ENCODE peak calls at places on chromosomes 12 and 14, in ten cellular contexts. L is NCI-H1417; J is GM13976; W is aorta; C is M059J; Y is stimulated activated CD8-positive, alpha-beta memory T cell treated with anti-CD3 and anti-CD28 coated beads, Interleukin-2, amount 100 ng/mL, for 1 hour; D is GDM1; T is retina; G is activated T-helper 1 cell treated with anti-CD3 and anti-CD28 coated beads, Interleukin-2, amount 50 U/mL, for 16 hours; H is AG09309. K is an unnamed sample.

GRCh38 chr14:26104686-26105085 is 493.1 kb downstream of the NOVA1 start:
- DNase-seq in L (no peak), J (no peak), W (no peak), C (no peak), Y (no peak), D (no peak), T (no peak), G (no peak), H (no peak), K (no peak)

GRCh38 chr12:41802803-41803202 is 341.9 kb downstream of the GXYLT1 start:
- DNase-seq in L (no peak), J (no peak), W (no peak), C (peak), Y (no peak), D (no peak), T (no peak), G (no peak), H (no peak), K (no peak)

GRCh38 chr12:6703631-6704030 is 3.0 kb upstream of the PIANP start:
- DNase-seq in L (peak), J (no peak), W (peak), C (peak), Y (no peak), D (peak), T (peak), G (no peak), H (no peak), K (peak)

GRCh38 chr14:102317564-102318248 is 1.8 kb upstream of the ZNF839 start:
- DNase-seq in L (peak), J (peak), W (peak), C (peak), Y (no peak), D (peak), T (peak), G (no peak), H (no peak), K (peak)

GRCh38 chr14:24634158-24634557 is at the start of gene GZMB:
- DNase-seq in L (no peak), J (no peak), W (no peak), C (no peak), Y (peak), D (no peak), T (no peak), G (no peak), H (no peak), K (no peak)

GRCh38 chr14:64193821-64194220 is 100.3 kb downstream of the ESR2 start:
- DNase-seq in L (no peak), J (no peak), W (no peak), C (peak), Y (no peak), D (no peak), T (no peak), G (no peak), H (no peak), K (no peak)

GRCh38 chr12:71973687-71974086 is 35.0 kb downstream of the TPH2 start:
- DNase-seq in L (no peak), J (no peak), W (no peak), C (peak), Y (no peak), D (no peak), T (no peak), G (no peak), H (no peak), K (no peak)

GRCh38 chr12:77606348-77606747 is 224.3 kb upstream of the NAV3 start:
- DNase-seq in L (no peak), J (no peak), W (no peak), C (no peak), Y (no peak), D (no peak), T (no peak), G (no peak), H (no peak), K (no peak)

GRCh38 chr14:70563869-70564268 is 29.1 kb upstream of the ADAM20 start:
- DNase-seq in L (no peak), J (no peak), W (no peak), C (no peak), Y (no peak), D (no peak), T (peak), G (no peak), H (no peak), K (no peak)

GRCh38 chr12:42679402-42679801 is 89.9 kb upstream of the PRICKLE1 start:
- DNase-seq in L (no peak), J (no peak), W (no peak), C (peak), Y (no peak), D (no peak), T (no peak), G (no peak), H (no peak), K (no peak)

GRCh38 chr12:80087486-80088213 is 11.7 kb upstream of the OTOGL start:
- DNase-seq in L (no peak), J (no peak), W (no peak), C (no peak), Y (no peak), D (no peak), T (no peak), G (no peak), H (no peak), K (no peak)

GRCh38 chr12:100375023-100375737 is 18.3 kb downstream of the SLC17A8 start:
- DNase-seq in L (peak), J (no peak), W (peak), C (peak), Y (no peak), D (no peak), T (peak), G (no peak), H (peak), K (no peak)

GRCh38 chr12:130711751-130712150 is 4.3 kb downstream of the RIMBP2 start:
- DNase-seq in L (peak), J (no peak), W (no peak), C (no peak), Y (no peak), D (no peak), T (no peak), G (no peak), H (no peak), K (no peak)

GRCh38 chr14:68397827-68398226 is 395.0 kb downstream of the ZFP36L1 start:
- DNase-seq in L (no peak), J (no peak), W (no peak), C (no peak), Y (no peak), D (no peak), T (no peak), G (no peak), H (no peak), K (no peak)

GRCh38 chr12:116432321-116432750 is 126.8 kb upstream of the MAP1LC3B2 start:
- DNase-seq in L (no peak), J (no peak), W (no peak), C (peak), Y (no peak), D (no peak), T (no peak), G (no peak), H (no peak), K (no peak)

GRCh38 chr12:58459191-58459590 is 461.1 kb downstream of the LRIG3 start:
- DNase-seq in L (no peak), J (no peak), W (no peak), C (no peak), Y (no peak), D (no peak), T (no peak), G (no peak), H (no peak), K (no peak)

GRCh38 chr12:113048716-113049127 is 7.8 kb upstream of the DTX1 start:
- DNase-seq in L (peak), J (peak), W (no peak), C (peak), Y (peak), D (peak), T (peak), G (peak), H (peak), K (peak)

GRCh38 chr12:50589650-50590435 is 85.1 kb downstream of the DIP2B start:
- DNase-seq in L (no peak), J (no peak), W (no peak), C (peak), Y (no peak), D (no peak), T (no peak), G (no peak), H (peak), K (peak)

GRCh38 chr12:65123435-65124063 is 2.4 kb upstream of the WIF1 start:
- DNase-seq in L (peak), J (peak), W (no peak), C (peak), Y (no peak), D (no peak), T (peak), G (no peak), H (no peak), K (peak)

GRCh38 chr14:22791302-22791701 is 23.9 kb downstream of the SLC7A7 start:
- DNase-seq in L (no peak), J (no peak), W (no peak), C (peak), Y (no peak), D (no peak), T (no peak), G (no peak), H (peak), K (no peak)

GRCh38 chr12:102629262-102629888 is 149.0 kb upstream of the IGF1 start:
- DNase-seq in L (no peak), J (no peak), W (no peak), C (peak), Y (no peak), D (no peak), T (no peak), G (no peak), H (no peak), K (no peak)

GRCh38 chr12:6950401-6950801 is 755 bp upstream of the PTPN6 start:
- DNase-seq in L (no peak), J (peak), W (peak), C (no peak), Y (no peak), D (no peak), T (no peak), G (no peak), H (no peak), K (no peak)

GRCh38 chr12:15268927-15269552 is 47.8 kb upstream of the RERG start:
- DNase-seq in L (peak), J (peak), W (no peak), C (peak), Y (no peak), D (peak), T (peak), G (no peak), H (no peak), K (peak)

K was measured in KBM-7.